ENCODE peak calls at places on chromosomes 11 and 22, in ten cellular contexts. One of them, this sample, is unnamed. For H3K36me3, the result is how much of the 10 kb centered on the place peaks cover.

GRCh38 chr11:124415356-124415923 is 9.2 kb downstream of the OR8B4 start:
- DNase-seq in heart left ventricle: no peak
- DNase-seq in adrenal gland: no peak
- DNase-seq in stomach: no peak
- DNase-seq in IMR-90: peak
- DNase-seq in H1: no peak
- DNase-seq in body of pancreas: no peak
- DNase-seq in breast epithelium: no peak
- DNase-seq in uterus: no peak
- DNase-seq in Peyer's patch: no peak
- DNase-seq in this sample: no peak

GRCh38 chr11:62399868-62400245 is 19.0 kb upstream of the SCGB1A1 start:
- DNase-seq in heart left ventricle: no peak
- DNase-seq in adrenal gland: no peak
- DNase-seq in stomach: no peak
- DNase-seq in Peyer's patch: no peak
- DNase-seq in breast epithelium: no peak
- DNase-seq in body of pancreas: no peak
- DNase-seq in IMR-90: no peak
- DNase-seq in H1: no peak
- DNase-seq in uterus: peak
- DNase-seq in this sample: peak

GRCh38 chr11:114291847-114292680 is 4.1 kb upstream of the NNMT start:
- DNase-seq in adrenal gland: no peak
- DNase-seq in H1: no peak
- DNase-seq in heart left ventricle: no peak
- DNase-seq in stomach: no peak
- DNase-seq in Peyer's patch: no peak
- DNase-seq in uterus: no peak
- DNase-seq in breast epithelium: no peak
- DNase-seq in body of pancreas: no peak
- DNase-seq in IMR-90: peak
- DNase-seq in this sample: no peak

GRCh38 chr22:19043111-19044085 is 78.8 kb downstream of the DGCR2 start:
- DNase-seq in body of pancreas: no peak
- DNase-seq in IMR-90: peak
- DNase-seq in stomach: no peak
- DNase-seq in Peyer's patch: peak
- DNase-seq in uterus: no peak
- DNase-seq in breast epithelium: no peak
- DNase-seq in adrenal gland: peak
- DNase-seq in H1: no peak
- DNase-seq in heart left ventricle: no peak
- DNase-seq in this sample: no peak

GRCh38 chr11:2120359-2121100 is 18.7 kb downstream of the IGF2 start:
- DNase-seq in body of pancreas: no peak
- DNase-seq in stomach: no peak
- DNase-seq in heart left ventricle: no peak
- DNase-seq in adrenal gland: no peak
- DNase-seq in breast epithelium: no peak
- DNase-seq in H1: peak
- DNase-seq in uterus: no peak
- DNase-seq in Peyer's patch: no peak
- DNase-seq in IMR-90: no peak
- DNase-seq in this sample: no peak

GRCh38 chr11:78290293-78291176 is 101.8 kb downstream of the USP35 start:
- DNase-seq in body of pancreas: no peak
- DNase-seq in adrenal gland: no peak
- DNase-seq in uterus: no peak
- DNase-seq in H1: no peak
- DNase-seq in stomach: peak
- DNase-seq in IMR-90: peak
- DNase-seq in Peyer's patch: no peak
- DNase-seq in breast epithelium: peak
- DNase-seq in heart left ventricle: no peak
- DNase-seq in this sample: peak

GRCh38 chr11:109291553-109291952 is 130.4 kb upstream of the C11orf87 start:
- DNase-seq in stomach: no peak
- DNase-seq in body of pancreas: no peak
- DNase-seq in uterus: no peak
- DNase-seq in Peyer's patch: no peak
- DNase-seq in adrenal gland: no peak
- DNase-seq in H1: no peak
- DNase-seq in heart left ventricle: no peak
- DNase-seq in IMR-90: no peak
- DNase-seq in breast epithelium: no peak
- DNase-seq in this sample: no peak

GRCh38 chr22:17919276-17920144 is 104.9 kb downstream of the MICAL3 start:
- DNase-seq in heart left ventricle: peak
- DNase-seq in IMR-90: no peak
- DNase-seq in uterus: peak
- DNase-seq in breast epithelium: no peak
- DNase-seq in adrenal gland: no peak
- DNase-seq in Peyer's patch: no peak
- DNase-seq in stomach: no peak
- DNase-seq in body of pancreas: no peak
- DNase-seq in H1: no peak
- DNase-seq in this sample: no peak

GRCh38 chr11:21132146-21132720 is 462.8 kb downstream of the NELL1 start:
- DNase-seq in heart left ventricle: no peak
- DNase-seq in IMR-90: no peak
- DNase-seq in H1: no peak
- DNase-seq in stomach: no peak
- DNase-seq in adrenal gland: no peak
- DNase-seq in uterus: no peak
- DNase-seq in breast epithelium: no peak
- DNase-seq in body of pancreas: no peak
- DNase-seq in Peyer's patch: no peak
- DNase-seq in this sample: no peak

GRCh38 chr11:16184588-16184987 is 171.8 kb downstream of the SOX6 start:
- DNase-seq in uterus: no peak
- DNase-seq in body of pancreas: peak
- DNase-seq in stomach: no peak
- DNase-seq in adrenal gland: no peak
- DNase-seq in breast epithelium: no peak
- DNase-seq in heart left ventricle: no peak
- DNase-seq in Peyer's patch: no peak
- DNase-seq in IMR-90: peak
- DNase-seq in H1: no peak
- DNase-seq in this sample: no peak

GRCh38 chr11:112847568-112847967 is 113.7 kb upstream of the NCAM1 start:
- DNase-seq in body of pancreas: no peak
- DNase-seq in Peyer's patch: no peak
- DNase-seq in H1: no peak
- DNase-seq in stomach: no peak
- DNase-seq in uterus: no peak
- DNase-seq in heart left ventricle: no peak
- DNase-seq in IMR-90: no peak
- DNase-seq in adrenal gland: no peak
- DNase-seq in breast epithelium: no peak
- DNase-seq in this sample: no peak

GRCh38 chr22:39332441-39333064 is 13.1 kb upstream of the RPL3 start:
- DNase-seq in H1: no peak
- DNase-seq in adrenal gland: no peak
- DNase-seq in body of pancreas: peak
- DNase-seq in Peyer's patch: no peak
- DNase-seq in breast epithelium: no peak
- DNase-seq in stomach: peak
- DNase-seq in heart left ventricle: no peak
- DNase-seq in uterus: no peak
- DNase-seq in IMR-90: no peak
- DNase-seq in this sample: no peak

GRCh38 chr11:83641511-83641910 is 355.3 kb upstream of the CCDC90B start:
- DNase-seq in breast epithelium: no peak
- DNase-seq in uterus: peak
- DNase-seq in IMR-90: peak
- DNase-seq in adrenal gland: no peak
- DNase-seq in H1: no peak
- DNase-seq in Peyer's patch: no peak
- DNase-seq in heart left ventricle: peak
- DNase-seq in body of pancreas: no peak
- DNase-seq in stomach: no peak
- DNase-seq in this sample: peak

GRCh38 chr11:134663506-134664313 is 251.7 kb upstream of the B3GAT1 start:
- DNase-seq in body of pancreas: no peak
- DNase-seq in stomach: peak
- DNase-seq in adrenal gland: no peak
- DNase-seq in Peyer's patch: no peak
- DNase-seq in breast epithelium: no peak
- DNase-seq in IMR-90: no peak
- DNase-seq in heart left ventricle: no peak
- DNase-seq in H1: peak
- DNase-seq in uterus: no peak
- DNase-seq in this sample: no peak

GRCh38 chr11:5367461-5368074 is 16.0 kb upstream of the OR51M1 start:
- DNase-seq in IMR-90: peak
- DNase-seq in H1: no peak
- DNase-seq in body of pancreas: no peak
- DNase-seq in breast epithelium: no peak
- DNase-seq in heart left ventricle: no peak
- DNase-seq in adrenal gland: peak
- DNase-seq in uterus: no peak
- DNase-seq in Peyer's patch: no peak
- DNase-seq in stomach: no peak
- DNase-seq in this sample: no peak

GRCh38 chr22:34761111-34761510 is 304.8 kb upstream of the ISX start:
- DNase-seq in uterus: no peak
- DNase-seq in breast epithelium: no peak
- DNase-seq in Peyer's patch: no peak
- DNase-seq in adrenal gland: no peak
- DNase-seq in H1: no peak
- DNase-seq in body of pancreas: no peak
- DNase-seq in IMR-90: no peak
- DNase-seq in heart left ventricle: no peak
- DNase-seq in stomach: no peak
- DNase-seq in this sample: no peak

GRCh38 chr22:23533328-23533762 is 46.7 kb downstream of the IGLL1 start:
- DNase-seq in stomach: no peak
- DNase-seq in breast epithelium: peak
- DNase-seq in body of pancreas: no peak
- DNase-seq in adrenal gland: peak
- DNase-seq in IMR-90: peak
- DNase-seq in heart left ventricle: no peak
- DNase-seq in uterus: no peak
- DNase-seq in Peyer's patch: peak
- DNase-seq in H1: peak
- DNase-seq in this sample: no peak

GRCh38 chr11:120931057-120931779 is 92.7 kb upstream of the TBCEL start:
- DNase-seq in heart left ventricle: no peak
- DNase-seq in adrenal gland: no peak
- DNase-seq in uterus: no peak
- DNase-seq in stomach: no peak
- DNase-seq in body of pancreas: no peak
- DNase-seq in breast epithelium: no peak
- DNase-seq in H1: no peak
- DNase-seq in IMR-90: no peak
- DNase-seq in Peyer's patch: no peak
- DNase-seq in this sample: no peak

GRCh38 chr11:119832132-119832531 is 103.1 kb upstream of the NECTIN1 start:
- DNase-seq in breast epithelium: no peak
- DNase-seq in heart left ventricle: no peak
- DNase-seq in body of pancreas: no peak
- DNase-seq in stomach: no peak
- DNase-seq in Peyer's patch: peak
- DNase-seq in adrenal gland: no peak
- DNase-seq in uterus: no peak
- DNase-seq in IMR-90: no peak
- DNase-seq in H1: no peak
- DNase-seq in this sample: no peak

DNA sequence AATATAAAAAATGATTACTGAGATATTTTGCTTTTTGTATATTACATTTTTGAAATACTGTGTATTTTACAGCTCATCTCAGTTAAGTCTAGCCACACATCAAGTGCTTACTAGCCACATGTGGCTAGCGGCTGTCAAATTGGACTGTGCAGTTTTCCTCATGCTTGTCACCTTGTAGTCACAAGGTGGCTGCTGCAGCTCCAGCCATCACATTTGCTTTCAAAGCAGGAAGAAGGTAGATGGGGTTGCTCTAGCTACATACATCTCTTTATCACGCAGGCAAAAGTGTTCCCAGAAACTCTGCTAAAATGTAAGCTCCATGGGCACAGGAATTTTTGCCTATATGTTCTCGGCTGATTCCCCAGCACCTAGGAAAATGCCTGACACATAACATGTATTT is 61.5 kb downstream of the MICAL2 start:
- DNase-seq in H1: no peak
- DNase-seq in stomach: no peak
- DNase-seq in Peyer's patch: no peak
- DNase-seq in uterus: no peak
- DNase-seq in adrenal gland: no peak
- DNase-seq in heart left ventricle: no peak
- DNase-seq in IMR-90: no peak
- DNase-seq in body of pancreas: no peak
- DNase-seq in breast epithelium: no peak
- DNase-seq in this sample: no peak
- H3K36me3 ChIP-seq in H1: under half
- H3K36me3 ChIP-seq in stomach: under half
- H3K36me3 ChIP-seq in Peyer's patch: under half
- H3K36me3 ChIP-seq in uterus: under half
- H3K36me3 ChIP-seq in adrenal gland: under half
- H3K36me3 ChIP-seq in heart left ventricle: under half
- H3K36me3 ChIP-seq in IMR-90: under half
- H3K36me3 ChIP-seq in body of pancreas: under half
- H3K36me3 ChIP-seq in breast epithelium: under half
- H3K36me3 ChIP-seq in this sample: under half

GRCh38 chr11:27205779-27206549 is 157.1 kb downstream of the CCDC34 start:
- DNase-seq in Peyer's patch: no peak
- DNase-seq in heart left ventricle: no peak
- DNase-seq in adrenal gland: no peak
- DNase-seq in H1: no peak
- DNase-seq in uterus: no peak
- DNase-seq in body of pancreas: no peak
- DNase-seq in breast epithelium: no peak
- DNase-seq in stomach: no peak
- DNase-seq in IMR-90: no peak
- DNase-seq in this sample: no peak
- H3K27ac ChIP-seq in Peyer's patch: no peak
- H3K27ac ChIP-seq in heart left ventricle: peak
- H3K27ac ChIP-seq in adrenal gland: no peak
- H3K27ac ChIP-seq in H1: no peak
- H3K27ac ChIP-seq in uterus: peak
- H3K27ac ChIP-seq in body of pancreas: no peak
- H3K27ac ChIP-seq in breast epithelium: no peak
- H3K27ac ChIP-seq in stomach: no peak
- H3K27ac ChIP-seq in IMR-90: no peak
- H3K27ac ChIP-seq in this sample: peak

GRCh38 chr11:121931748-121932352 is 184.2 kb downstream of the BLID start:
- DNase-seq in uterus: no peak
- DNase-seq in adrenal gland: no peak
- DNase-seq in Peyer's patch: no peak
- DNase-seq in breast epithelium: no peak
- DNase-seq in stomach: no peak
- DNase-seq in heart left ventricle: no peak
- DNase-seq in body of pancreas: no peak
- DNase-seq in H1: no peak
- DNase-seq in IMR-90: peak
- DNase-seq in this sample: no peak
- TF ChIP-seq POLR2A in uterus: no peak
- TF ChIP-seq POLR2A in adrenal gland: no peak
- TF ChIP-seq POLR2A in Peyer's patch: no peak
- TF ChIP-seq POLR2A in breast epithelium: no peak
- TF ChIP-seq POLR2A in stomach: no peak
- TF ChIP-seq POLR2A in heart left ventricle: no peak
- TF ChIP-seq POLR2A in body of pancreas: no peak
- TF ChIP-seq POLR2A in H1: no peak
- TF ChIP-seq POLR2A in IMR-90: no peak
- TF ChIP-seq POLR2A in this sample: no peak

GRCh38 chr22:28798810-28799124 is 1.6 kb downstream of the XBP1 start:
- DNase-seq in adrenal gland: no peak
- DNase-seq in breast epithelium: no peak
- DNase-seq in Peyer's patch: no peak
- DNase-seq in stomach: no peak
- DNase-seq in H1: no peak
- DNase-seq in IMR-90: no peak
- DNase-seq in heart left ventricle: no peak
- DNase-seq in uterus: no peak
- DNase-seq in body of pancreas: no peak
- DNase-seq in this sample: no peak
- H3K36me3 ChIP-seq in adrenal gland: under half
- H3K36me3 ChIP-seq in breast epithelium: under half
- H3K36me3 ChIP-seq in Peyer's patch: under half
- H3K36me3 ChIP-seq in stomach: under half
- H3K36me3 ChIP-seq in H1: half or more
- H3K36me3 ChIP-seq in IMR-90: under half
- H3K36me3 ChIP-seq in heart left ventricle: under half
- H3K36me3 ChIP-seq in uterus: under half
- H3K36me3 ChIP-seq in body of pancreas: under half
- H3K36me3 ChIP-seq in this sample: under half

This sample was measured in ovary.